ENCODE peak calls at places on chromosomes 16 and 17, in ten cellular contexts. D is heart right ventricle; M is CD8-positive, alpha-beta memory T cell; E is tibial nerve; S is GM23338; A is effector memory CD4-positive, alpha-beta T cell; P is SK-N-SH; F is aorta; N is heart left ventricle; V is AG04450. J is an unnamed sample.

GRCh38 chr16:4392382-4393242 is 21.0 kb downstream of the VASN start:
- DNase-seq in D (no peak), M (no peak), E (peak; percentile 54), S (peak; percentile 96), A (no peak), P (peak; percentile 94), F (peak; percentile 82), N (no peak), V (peak; percentile 79), J (no peak)

GRCh38 chr17:48791128-48792032 is 25.6 kb downstream of the TTLL6 start:
- DNase-seq in D (peak; percentile 86), M (peak; percentile 17), E (peak; percentile 22), S (peak; percentile 97), A (no peak), P (peak; percentile 53), F (peak; percentile 77), N (peak; percentile 70), V (peak; percentile 55), J (peak; percentile 90)

GRCh38 chr16:75532142-75532765 is 3.7 kb downstream of the CHST5 start:
- DNase-seq in D (no peak), M (no peak), E (no peak), S (no peak), A (no peak), P (no peak), F (peak; percentile 66), N (no peak), V (no peak), J (no peak)

GRCh38 chr16:57628008-57628781 is at the start of gene ADGRG1:
- DNase-seq in D (peak; percentile 84), M (no peak), E (peak; percentile 57), S (peak; percentile 77), A (no peak), P (peak; percentile 80), F (peak; percentile 90), N (peak; percentile 80), V (peak; percentile 80), J (no peak)

GRCh38 chr16:72313903-72314302 is 141.9 kb upstream of the PMFBP1 start:
- DNase-seq in D (no peak), M (no peak), E (no peak), S (no peak), A (no peak), P (no peak), F (no peak), N (no peak), V (no peak), J (no peak)

GRCh38 chr17:56581635-56582605 is 11.6 kb upstream of the NOG start:
- DNase-seq in D (no peak), M (no peak), E (no peak), S (no peak), A (no peak), P (no peak), F (no peak), N (no peak), V (no peak), J (no peak)

GRCh38 chr16:71687853-71688252 is 36.6 kb downstream of the PHLPP2 start:
- DNase-seq in D (no peak), M (no peak), E (no peak), S (no peak), A (no peak), P (no peak), F (no peak), N (no peak), V (no peak), J (no peak)

GRCh38 chr16:20850981-20851380 is 44.7 kb downstream of the REXO5 start:
- DNase-seq in D (no peak), M (no peak), E (no peak), S (no peak), A (no peak), P (no peak), F (no peak), N (no peak), V (no peak), J (no peak)

GRCh38 chr17:7713782-7714181 is 3.8 kb upstream of the DNAH2 start:
- DNase-seq in D (no peak), M (no peak), E (no peak), S (no peak), A (no peak), P (no peak), F (no peak), N (no peak), V (no peak), J (no peak)

GRCh38 chr17:7717756-7718350 is 309 bp downstream of the DNAH2 start:
- DNase-seq in D (no peak), M (peak; percentile 28), E (no peak), S (peak; percentile 52), A (no peak), P (no peak), F (no peak), N (no peak), V (no peak), J (no peak)

GRCh38 chr17:7714721-7715594 is 2.6 kb upstream of the DNAH2 start:
- DNase-seq in D (no peak), M (no peak), E (no peak), S (no peak), A (no peak), P (no peak), F (no peak), N (no peak), V (no peak), J (no peak)

GRCh38 chr17:7716901-7717755 is at the start of gene DNAH2:
- DNase-seq in D (peak; percentile 87), M (peak; percentile 17), E (peak; percentile 30), S (peak; percentile 99), A (no peak), P (peak; percentile 97), F (peak; percentile 89), N (peak; percentile 82), V (peak; percentile 82), J (peak; percentile 78)

DNA sequence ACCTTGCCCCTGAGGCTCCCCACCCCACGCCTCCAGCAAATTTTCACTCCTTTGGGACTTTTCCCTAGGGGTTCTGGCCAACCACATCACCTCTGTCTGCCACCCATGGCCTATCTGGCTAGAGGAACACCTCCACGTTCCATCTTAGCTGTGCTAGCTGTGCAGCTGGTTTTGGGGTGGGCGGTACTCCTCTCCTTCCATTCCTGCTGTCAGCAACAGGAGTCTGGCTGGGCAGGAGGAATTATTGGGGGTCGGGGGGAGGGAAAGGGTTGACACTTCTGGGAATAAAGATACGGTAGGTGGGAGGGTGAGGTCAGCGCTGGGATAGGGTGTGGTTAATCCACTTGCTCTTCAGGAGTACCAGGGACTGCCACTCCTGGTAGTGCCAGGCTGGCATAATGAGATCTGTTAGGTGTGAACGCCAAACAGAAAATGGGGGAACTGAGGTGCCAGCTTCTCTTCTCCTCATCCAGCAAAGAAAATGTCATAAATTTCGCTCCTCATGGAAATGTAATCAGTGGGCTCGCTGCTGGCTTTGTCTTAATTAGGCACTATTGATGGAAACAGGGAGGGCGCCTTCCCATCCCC is 1.2 kb upstream of the DNAH2 start:
- DNase-seq in D (no peak), M (no peak), E (no peak), S (peak; percentile 25), A (no peak), P (no peak), F (no peak), N (no peak), V (no peak), J (no peak)
- H3K4me3 ChIP-seq in D (peak overlapping the region; percentile 61), M (no peak overlapping the region), E (peak overlapping the region; percentile 48), S (peak overlapping the region; percentile 97), A (no peak overlapping the region), P (peak overlapping the region; percentile 72), F (peak overlapping the region; percentile 49), N (peak overlapping the region; percentile 56), V (peak overlapping the region; percentile 74), J (peak overlapping the region; percentile 44)

GRCh38 chr16:1010815-1011214 is 29.2 kb downstream of the SOX8 start:
- DNase-seq in D (no peak), M (no peak), E (no peak), S (no peak), A (no peak), P (no peak), F (no peak), N (no peak), V (no peak), J (no peak)
- H3K27me3 ChIP-seq in D (peaks cover 23% of the 10 kb centered on the region), M (no peaks in the 10 kb centered on the region), E (peaks cover 33% of the 10 kb centered on the region), S (no peaks in the 10 kb centered on the region), A (peaks cover 5% of the 10 kb centered on the region), P (peaks cover 72% of the 10 kb centered on the region), F (no peaks in the 10 kb centered on the region), N (peaks cover 24% of the 10 kb centered on the region), V (peaks cover 41% of the 10 kb centered on the region), J (peaks cover 32% of the 10 kb centered on the region)

GRCh38 chr17:18225121-18225561 is 294 bp upstream of the LLGL1 start:
- DNase-seq in D (peak; percentile 95), M (peak; percentile 95), E (peak; percentile 96), S (peak; percentile 98), A (peak; percentile 89), P (peak; percentile 100), F (peak; percentile 99), N (peak; percentile 97), V (peak; percentile 84), J (peak; percentile 97)

GRCh38 chr17:18226284-18226945 is 980 bp downstream of the LLGL1 start:
- DNase-seq in D (no peak), M (no peak), E (no peak), S (no peak), A (no peak), P (peak; percentile 45), F (peak; percentile 74), N (no peak), V (no peak), J (no peak)

GRCh38 chr17:18225562-18226283 is at the start of gene LLGL1:
- DNase-seq in D (peak; percentile 35), M (peak; percentile 23), E (no peak), S (no peak), A (no peak), P (peak; percentile 87), F (no peak), N (no peak), V (no peak), J (no peak)

GRCh38 chr17:18224053-18224427 is 1.4 kb upstream of the LLGL1 start:
- DNase-seq in D (no peak), M (no peak), E (no peak), S (no peak), A (no peak), P (no peak), F (no peak), N (no peak), V (no peak), J (no peak)

DNA sequence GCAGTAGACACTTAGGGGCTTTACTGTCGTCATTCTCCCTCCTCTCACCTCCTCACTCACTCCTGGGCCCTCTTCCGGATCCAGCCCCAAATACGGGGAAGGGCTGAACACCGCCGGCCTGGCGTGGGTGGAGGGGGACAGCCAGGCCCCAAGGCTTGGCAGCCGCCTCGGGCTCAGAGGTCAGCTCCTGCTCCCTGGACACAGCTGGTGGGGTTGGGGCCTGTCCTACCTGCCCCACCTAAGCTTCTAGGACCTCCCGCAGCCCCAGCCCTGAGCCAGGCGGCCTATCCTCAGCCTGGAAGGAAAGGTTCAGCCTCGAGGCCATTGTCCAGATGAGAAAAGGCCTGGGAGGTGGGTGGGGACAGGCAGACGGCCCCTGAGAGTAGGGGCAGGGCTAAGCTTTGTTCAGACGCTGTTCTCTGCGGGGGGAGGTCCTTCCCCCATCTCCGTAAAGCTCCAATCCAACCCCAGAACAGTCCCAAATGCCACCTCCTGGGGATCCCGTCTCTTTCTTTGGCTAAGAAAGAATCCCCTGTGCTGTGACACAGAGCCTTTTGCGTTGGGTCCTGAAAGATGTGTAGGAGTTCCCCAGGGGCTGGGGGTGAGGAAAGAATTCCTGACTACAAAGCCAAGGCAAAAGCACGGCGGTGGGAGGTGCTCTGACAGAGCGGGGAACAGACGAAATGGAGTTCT is 861 bp upstream of the LLGL1 start:
- DNase-seq in D (peak; percentile 24), M (no peak), E (no peak), S (peak; percentile 96), A (no peak), P (peak; percentile 41), F (no peak), N (peak; percentile 35), V (no peak), J (no peak)
- H3K4me3 ChIP-seq in D (peak overlapping the region; percentile 43), M (peak overlapping the region; percentile 45), E (peak overlapping the region; percentile 33), S (peak overlapping the region; percentile 65), A (peak overlapping the region; percentile 40), P (peak overlapping the region; percentile 43), F (no peak overlapping the region), N (peak overlapping the region; percentile 50), V (peak overlapping the region; percentile 54), J (peak overlapping the region; percentile 51)

GRCh38 chr17:73725794-73726193 is 81.5 kb upstream of the SDK2 start:
- DNase-seq in D (no peak), M (no peak), E (no peak), S (no peak), A (no peak), P (no peak), F (peak; percentile 53), N (no peak), V (no peak), J (no peak)
- H3K27me3 ChIP-seq in D (no peaks in the 10 kb centered on the region), M (no peaks in the 10 kb centered on the region), E (no peaks in the 10 kb centered on the region), S (no peaks in the 10 kb centered on the region), A (no peaks in the 10 kb centered on the region), P (no peaks in the 10 kb centered on the region), F (no peaks in the 10 kb centered on the region), N (no peaks in the 10 kb centered on the region), V (no peaks in the 10 kb centered on the region), J (no peaks in the 10 kb centered on the region)

J was measured in transverse colon.